ENCODE peak calls at places on chromosomes 1 and 21, in six cellular contexts. One of them, this sample, is unnamed.
A peak's percentile ranks its signal among the peaks of the same experiment; 100 is the strongest.

GRCh38 chr1:55378582-55378981 is 163.4 kb upstream of the USP24 start:
- DNase-seq in heart left ventricle: no peak
- DNase-seq in IMR-90: peak; percentile 64
- DNase-seq in fibroblast of lung: peak; percentile 64
- DNase-seq in GM06990: no peak
- DNase-seq in Caco-2: peak; percentile 5
- DNase-seq in this sample: peak; percentile 41

GRCh38 chr1:19643113-19643512 is 998 bp upstream of the NBL1 start:
- DNase-seq in IMR-90: no peak
- DNase-seq in GM06990: no peak
- DNase-seq in Caco-2: no peak
- DNase-seq in heart left ventricle: no peak
- DNase-seq in fibroblast of lung: peak; percentile 42
- DNase-seq in this sample: no peak

GRCh38 chr1:237677979-237678378 is 212.7 kb downstream of the ZP4 start:
- DNase-seq in GM06990: no peak
- DNase-seq in fibroblast of lung: peak; percentile 61
- DNase-seq in Caco-2: peak; percentile 26
- DNase-seq in IMR-90: peak; percentile 83
- DNase-seq in heart left ventricle: no peak
- DNase-seq in this sample: peak; percentile 11

GRCh38 chr1:58718435-58718834 is 18.6 kb upstream of the MYSM1 start:
- DNase-seq in IMR-90: peak; percentile 22
- DNase-seq in fibroblast of lung: no peak
- DNase-seq in GM06990: no peak
- DNase-seq in heart left ventricle: no peak
- DNase-seq in Caco-2: no peak
- DNase-seq in this sample: no peak

GRCh38 chr1:201371841-201372240 is 5.6 kb downstream of the TNNT2 start:
- DNase-seq in IMR-90: no peak
- DNase-seq in GM06990: no peak
- DNase-seq in Caco-2: no peak
- DNase-seq in heart left ventricle: no peak
- DNase-seq in fibroblast of lung: no peak
- DNase-seq in this sample: peak; percentile 46

GRCh38 chr1:67347688-67348472 is 40.2 kb downstream of the IL12RB2 start:
- DNase-seq in fibroblast of lung: peak; percentile 77
- DNase-seq in IMR-90: peak; percentile 61
- DNase-seq in GM06990: no peak
- DNase-seq in Caco-2: peak; percentile 38
- DNase-seq in heart left ventricle: no peak
- DNase-seq in this sample: peak; percentile 58

GRCh38 chr21:14879458-14879857 is 185.3 kb downstream of the NRIP1 start:
- DNase-seq in Caco-2: no peak
- DNase-seq in GM06990: peak; percentile 16
- DNase-seq in fibroblast of lung: no peak
- DNase-seq in IMR-90: no peak
- DNase-seq in heart left ventricle: no peak
- DNase-seq in this sample: no peak

GRCh38 chr1:89356658-89357400 is 7.0 kb upstream of the GBP6 start:
- DNase-seq in heart left ventricle: no peak
- DNase-seq in IMR-90: peak; percentile 38
- DNase-seq in fibroblast of lung: peak; percentile 60
- DNase-seq in Caco-2: peak; percentile 56
- DNase-seq in GM06990: no peak
- DNase-seq in this sample: no peak

GRCh38 chr1:14697371-14697770 is 98.9 kb downstream of the KAZN start:
- DNase-seq in Caco-2: no peak
- DNase-seq in GM06990: no peak
- DNase-seq in IMR-90: no peak
- DNase-seq in fibroblast of lung: no peak
- DNase-seq in heart left ventricle: no peak
- DNase-seq in this sample: no peak

GRCh38 chr1:160665330-160666078 is 18.7 kb upstream of the SLAMF1 start:
- DNase-seq in heart left ventricle: peak; percentile 82
- DNase-seq in Caco-2: no peak
- DNase-seq in IMR-90: no peak
- DNase-seq in fibroblast of lung: no peak
- DNase-seq in GM06990: no peak
- DNase-seq in this sample: peak; percentile 73

GRCh38 chr1:48055854-48056253 is 58.7 kb upstream of the TRABD2B start:
- DNase-seq in Caco-2: peak; percentile 8
- DNase-seq in IMR-90: no peak
- DNase-seq in heart left ventricle: no peak
- DNase-seq in GM06990: no peak
- DNase-seq in fibroblast of lung: no peak
- DNase-seq in this sample: no peak

GRCh38 chr1:162144853-162145252 is 75.4 kb downstream of the NOS1AP start:
- DNase-seq in heart left ventricle: no peak
- DNase-seq in Caco-2: no peak
- DNase-seq in fibroblast of lung: no peak
- DNase-seq in IMR-90: no peak
- DNase-seq in GM06990: no peak
- DNase-seq in this sample: no peak

GRCh38 chr1:6535214-6535613 is 19.1 kb downstream of the NOL9 start:
- DNase-seq in fibroblast of lung: no peak
- DNase-seq in GM06990: no peak
- DNase-seq in Caco-2: no peak
- DNase-seq in IMR-90: no peak
- DNase-seq in heart left ventricle: no peak
- DNase-seq in this sample: no peak

GRCh38 chr1:41599912-41600311 is 115.4 kb upstream of the EDN2 start:
- DNase-seq in Caco-2: peak; percentile 9
- DNase-seq in IMR-90: peak; percentile 48
- DNase-seq in GM06990: no peak
- DNase-seq in heart left ventricle: no peak
- DNase-seq in fibroblast of lung: no peak
- DNase-seq in this sample: no peak

GRCh38 chr1:16318544-16318943 is 33.7 kb downstream of the FBXO42 start:
- DNase-seq in GM06990: no peak
- DNase-seq in fibroblast of lung: peak; percentile 9
- DNase-seq in heart left ventricle: peak; percentile 49
- DNase-seq in IMR-90: no peak
- DNase-seq in Caco-2: no peak
- DNase-seq in this sample: no peak

GRCh38 chr1:94009304-94009703 is 100.1 kb upstream of the GCLM start:
- DNase-seq in GM06990: no peak
- DNase-seq in IMR-90: no peak
- DNase-seq in Caco-2: no peak
- DNase-seq in fibroblast of lung: peak; percentile 56
- DNase-seq in heart left ventricle: no peak
- DNase-seq in this sample: no peak

GRCh38 chr1:36497207-36497606 is 14.5 kb upstream of the CSF3R start:
- DNase-seq in heart left ventricle: no peak
- DNase-seq in GM06990: no peak
- DNase-seq in fibroblast of lung: no peak
- DNase-seq in Caco-2: no peak
- DNase-seq in IMR-90: no peak
- DNase-seq in this sample: no peak

GRCh38 chr1:21313146-21313885 is 23.1 kb upstream of the ECE1 start:
- DNase-seq in heart left ventricle: no peak
- DNase-seq in GM06990: no peak
- DNase-seq in fibroblast of lung: peak; percentile 72
- DNase-seq in Caco-2: no peak
- DNase-seq in IMR-90: peak; percentile 88
- DNase-seq in this sample: no peak

GRCh38 chr1:228084325-228084724 is 1.8 kb downstream of the ARF1 start:
- DNase-seq in Caco-2: no peak
- DNase-seq in fibroblast of lung: peak; percentile 59
- DNase-seq in IMR-90: peak; percentile 84
- DNase-seq in heart left ventricle: peak; percentile 10
- DNase-seq in GM06990: no peak
- DNase-seq in this sample: peak; percentile 66

DNA sequence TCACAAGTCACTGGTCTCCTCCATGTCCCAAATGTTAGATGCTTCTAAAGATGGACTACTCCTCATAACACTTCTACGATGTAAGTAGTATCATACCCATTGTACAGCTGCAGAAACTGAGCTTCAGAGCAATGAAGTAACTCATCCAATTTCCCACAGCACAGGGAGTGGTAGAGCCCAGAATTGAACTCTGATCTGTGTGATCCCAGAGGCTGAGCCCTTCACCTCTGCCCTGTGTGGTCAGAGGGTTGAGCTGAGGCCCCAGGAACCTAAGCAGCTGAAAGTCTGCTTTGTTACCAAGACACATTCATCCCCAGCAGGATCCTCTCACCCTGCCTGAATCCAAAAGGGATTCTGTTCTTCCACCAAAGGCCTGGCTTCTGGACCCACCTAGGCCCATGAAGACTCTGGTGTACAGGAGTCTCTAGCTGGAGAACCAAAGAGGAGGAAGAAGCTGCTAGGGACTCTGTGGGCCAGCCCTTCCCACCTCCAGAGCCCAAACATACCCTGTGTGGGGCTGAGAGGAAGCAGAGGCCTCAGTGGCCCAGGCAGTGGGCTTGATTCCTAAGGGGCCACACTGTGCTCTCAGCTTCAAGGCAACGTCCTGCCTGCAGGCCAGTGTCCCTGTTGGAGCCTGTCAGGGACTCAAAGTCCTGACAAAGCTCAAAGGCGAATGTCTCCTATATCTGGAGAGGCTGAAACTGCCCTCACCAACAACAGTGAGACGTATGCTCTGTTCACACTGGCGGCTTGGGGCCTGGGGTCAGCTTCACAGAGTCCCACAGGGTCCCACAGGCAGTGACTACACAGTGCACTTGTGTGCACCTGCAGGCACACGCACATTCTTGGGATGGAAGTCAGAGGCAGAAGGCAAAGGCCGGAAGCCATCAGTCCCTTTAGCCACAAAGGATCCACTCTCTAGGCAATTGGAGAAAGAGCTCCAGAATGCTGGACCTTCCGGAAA is 40.4 kb upstream of the SLC30A1 start:
- DNase-seq in heart left ventricle: no peak
- DNase-seq in IMR-90: no peak
- DNase-seq in GM06990: no peak
- DNase-seq in Caco-2: no peak
- DNase-seq in fibroblast of lung: no peak
- DNase-seq in this sample: no peak
- TF ChIP-seq CTCF in heart left ventricle: no peak
- TF ChIP-seq CTCF in IMR-90: no peak
- TF ChIP-seq CTCF in GM06990: no peak
- TF ChIP-seq CTCF in Caco-2: no peak
- TF ChIP-seq CTCF in fibroblast of lung: no peak
- TF ChIP-seq CTCF in this sample: no peak

GRCh38 chr1:236144033-236144432 is 1.7 kb downstream of the GPR137B start:
- DNase-seq in fibroblast of lung: no peak
- DNase-seq in Caco-2: no peak
- DNase-seq in GM06990: no peak
- DNase-seq in heart left ventricle: no peak
- DNase-seq in IMR-90: no peak
- DNase-seq in this sample: no peak
- H3K4me3 ChIP-seq in fibroblast of lung: no peak overlapping the region
- H3K4me3 ChIP-seq in Caco-2: no peak overlapping the region
- H3K4me3 ChIP-seq in GM06990: peak overlapping the region; percentile 78
- H3K4me3 ChIP-seq in heart left ventricle: no peak overlapping the region
- H3K4me3 ChIP-seq in IMR-90: no peak overlapping the region
- H3K4me3 ChIP-seq in this sample: peak overlapping the region; percentile 85

GRCh38 chr1:38891753-38892152 is 10.4 kb upstream of the GJA9 start:
- DNase-seq in GM06990: no peak
- DNase-seq in Caco-2: peak; percentile 43
- DNase-seq in fibroblast of lung: peak; percentile 30
- DNase-seq in heart left ventricle: no peak
- DNase-seq in IMR-90: peak; percentile 4
- DNase-seq in this sample: no peak
- TF ChIP-seq CTCF in GM06990: no peak
- TF ChIP-seq CTCF in Caco-2: peak; percentile 32
- TF ChIP-seq CTCF in fibroblast of lung: no peak
- TF ChIP-seq CTCF in heart left ventricle: no peak
- TF ChIP-seq CTCF in IMR-90: no peak
- TF ChIP-seq CTCF in this sample: no peak

GRCh38 chr1:169694304-169694703 is 17.1 kb downstream of the SELL start:
- DNase-seq in GM06990: no peak
- DNase-seq in IMR-90: no peak
- DNase-seq in heart left ventricle: no peak
- DNase-seq in fibroblast of lung: no peak
- DNase-seq in Caco-2: no peak
- DNase-seq in this sample: peak; percentile 76
- H3K4me3 ChIP-seq in GM06990: no peak overlapping the region
- H3K4me3 ChIP-seq in IMR-90: no peak overlapping the region
- H3K4me3 ChIP-seq in heart left ventricle: no peak overlapping the region
- H3K4me3 ChIP-seq in fibroblast of lung: no peak overlapping the region
- H3K4me3 ChIP-seq in Caco-2: no peak overlapping the region
- H3K4me3 ChIP-seq in this sample: no peak overlapping the region

DNA sequence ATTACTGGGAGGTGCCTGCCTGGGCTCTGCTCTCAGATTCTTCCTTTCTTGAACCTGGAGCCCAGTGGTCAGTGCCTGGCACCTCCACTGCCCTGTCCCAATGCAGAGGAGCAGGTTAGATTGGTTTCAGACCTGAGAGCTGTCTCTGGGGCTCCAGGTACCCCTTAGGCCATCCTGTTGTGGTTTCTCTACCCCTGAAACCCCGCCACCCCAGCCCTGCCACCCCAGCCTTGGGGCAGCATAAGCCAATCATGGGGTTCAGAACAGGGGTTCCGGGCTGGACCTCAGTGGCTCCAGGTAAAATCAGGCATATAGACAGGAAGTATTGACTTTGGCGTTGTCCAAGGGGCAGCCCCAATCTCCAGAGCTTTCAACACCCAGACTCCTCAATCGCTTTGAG is 3.2 kb upstream of the SLC6A9 start:
- DNase-seq in Caco-2: no peak
- DNase-seq in GM06990: no peak
- DNase-seq in heart left ventricle: no peak
- DNase-seq in fibroblast of lung: no peak
- DNase-seq in IMR-90: no peak
- DNase-seq in this sample: no peak
- TF ChIP-seq CTCF in Caco-2: no peak
- TF ChIP-seq CTCF in GM06990: no peak
- TF ChIP-seq CTCF in heart left ventricle: no peak
- TF ChIP-seq CTCF in fibroblast of lung: no peak
- TF ChIP-seq CTCF in IMR-90: no peak
- TF ChIP-seq CTCF in this sample: no peak

DNA sequence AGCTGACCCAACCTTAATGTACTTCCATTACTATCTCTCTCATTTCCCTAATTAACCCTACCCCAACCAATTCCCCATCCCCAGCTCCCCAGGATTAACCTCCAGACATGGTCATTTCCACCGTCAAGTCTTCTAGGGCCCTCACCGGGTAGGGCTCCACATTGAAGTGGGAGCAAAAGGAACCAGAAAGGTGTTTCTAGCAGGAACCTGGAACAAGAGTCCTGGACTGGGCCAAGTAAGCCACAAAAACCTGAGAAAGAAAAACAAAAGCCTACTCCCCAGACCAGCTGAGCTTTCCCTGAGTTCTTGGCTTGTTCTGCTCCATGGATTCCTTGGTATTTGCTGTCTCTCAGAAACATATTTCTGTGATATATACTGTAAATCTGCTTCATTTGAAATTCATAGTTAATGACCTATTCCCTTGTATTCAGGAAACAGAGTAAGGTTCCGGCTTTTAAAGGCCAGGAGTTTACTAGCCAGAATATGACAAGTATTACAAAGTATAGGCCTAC is 58.4 kb downstream of the SYF2 start:
- DNase-seq in GM06990: no peak
- DNase-seq in Caco-2: no peak
- DNase-seq in IMR-90: no peak
- DNase-seq in fibroblast of lung: peak; percentile 20
- DNase-seq in heart left ventricle: no peak
- DNase-seq in this sample: no peak
- H3K4me3 ChIP-seq in GM06990: no peak overlapping the region
- H3K4me3 ChIP-seq in Caco-2: no peak overlapping the region
- H3K4me3 ChIP-seq in IMR-90: no peak overlapping the region
- H3K4me3 ChIP-seq in fibroblast of lung: no peak overlapping the region
- H3K4me3 ChIP-seq in heart left ventricle: no peak overlapping the region
- H3K4me3 ChIP-seq in this sample: no peak overlapping the region